ENCODE peak calls at places on chromosomes 1 and 21, in six cellular contexts. U is pancreas, H is cardiac fibroblast, J is BJ, A is right atrium auricular region, S is suprapubic skin. L is an unnamed sample.
A peak's percentile ranks its signal among the peaks of the same experiment; 100 is the strongest.

GRCh38 chr1:206897175-206897574 is at the start of gene IL24:
- DNase-seq in A (no peak), H (peak; percentile 49), J (no peak), U (no peak), S (no peak), L (no peak)

GRCh38 chr1:66383168-66383567 is 150.8 kb upstream of the SGIP1 start:
- DNase-seq in A (no peak), S (no peak), J (no peak), H (peak; percentile 39), U (no peak), L (no peak)

GRCh38 chr1:245748246-245748645 is 593.5 kb downstream of the KIF26B start:
- DNase-seq in J (no peak), U (no peak), H (no peak), S (no peak), A (no peak), L (no peak)

GRCh38 chr1:118986291-118986838 is 1.8 kb downstream of the TBX15 start:
- DNase-seq in S (no peak), H (peak; percentile 54), U (no peak), A (no peak), J (no peak), L (peak; percentile 8)

GRCh38 chr1:17507916-17508315 is 31.6 kb upstream of the ARHGEF10L start:
- DNase-seq in J (no peak), H (no peak), S (no peak), U (no peak), A (no peak), L (no peak)

GRCh38 chr1:70044832-70045231 is 160.5 kb downstream of the LRRC40 start:
- DNase-seq in S (no peak), J (peak; percentile 73), U (no peak), A (no peak), H (peak; percentile 84), L (no peak)

GRCh38 chr1:202130275-202130646 is 7.5 kb downstream of the GPR37L1 start:
- DNase-seq in S (no peak), J (no peak), H (no peak), A (no peak), U (no peak), L (no peak)

GRCh38 chr1:8782955-8783354 is 34.5 kb downstream of the RERE start:
- DNase-seq in A (no peak), U (no peak), H (no peak), J (no peak), S (no peak), L (no peak)

GRCh38 chr1:242185728-242186127 is 186.8 kb upstream of the MAP1LC3C start:
- DNase-seq in A (no peak), H (no peak), U (no peak), S (no peak), J (no peak), L (no peak)

GRCh38 chr1:155176544-155177071 is 3.0 kb downstream of the TRIM46 start:
- DNase-seq in J (no peak), A (peak; percentile 87), S (peak; percentile 89), U (peak; percentile 93), H (peak; percentile 78), L (peak; percentile 89)

GRCh38 chr1:91133240-91133639 is 111.4 kb upstream of the ZNF644 start:
- DNase-seq in S (no peak), J (no peak), A (no peak), U (no peak), H (no peak), L (no peak)

GRCh38 chr1:4565169-4565568 is 89.2 kb upstream of the AJAP1 start:
- DNase-seq in J (no peak), U (no peak), A (no peak), S (no peak), H (no peak), L (no peak)

GRCh38 chr1:91601554-91602322 is 101.1 kb downstream of the CDC7 start:
- DNase-seq in S (no peak), U (no peak), H (no peak), A (peak; percentile 72), J (no peak), L (no peak)

GRCh38 chr21:44291078-44291935 is 5.6 kb downstream of the AIRE start:
- DNase-seq in J (no peak), U (no peak), A (no peak), H (no peak), S (no peak), L (no peak)

GRCh38 chr1:67124455-67124854 is 10.3 kb downstream of the C1orf141 start:
- DNase-seq in A (no peak), J (no peak), H (no peak), U (no peak), S (no peak), L (no peak)

GRCh38 chr1:223704921-223705878 is 7.1 kb upstream of the CAPN2 start:
- DNase-seq in A (no peak), U (no peak), H (peak; percentile 53), J (no peak), S (no peak), L (no peak)

GRCh38 chr1:219577331-219577730 is 35.6 kb downstream of the ZC3H11B start:
- DNase-seq in H (no peak), J (no peak), A (no peak), S (no peak), U (no peak), L (no peak)

GRCh38 chr1:40014812-40015594 is 25.5 kb upstream of the CAP1 start:
- DNase-seq in S (no peak), A (no peak), U (no peak), H (peak; percentile 95), J (peak; percentile 57), L (no peak)

GRCh38 chr1:88175631-88176226 is 508.3 kb upstream of the PKN2 start:
- DNase-seq in A (no peak), U (peak; percentile 58), S (no peak), H (peak; percentile 30), J (no peak), L (no peak)

GRCh38 chr1:112196731-112197130 is 199.3 kb upstream of the CTTNBP2NL start:
- DNase-seq in A (no peak), S (no peak), J (no peak), U (no peak), H (no peak), L (no peak)

GRCh38 chr1:231951399-231951798 is 324.8 kb downstream of the DISC1 start:
- DNase-seq in A (no peak), S (no peak), H (peak; percentile 69), J (peak; percentile 35), U (no peak), L (no peak)

GRCh38 chr1:39391741-39392679 is 99.4 kb upstream of the BMP8A start:
- DNase-seq in U (no peak), J (no peak), H (peak; percentile 95), S (no peak), A (no peak), L (no peak)

GRCh38 chr1:201050515-201051277 is 27.2 kb upstream of the KIF21B start:
- DNase-seq in J (no peak), S (no peak), A (no peak), U (no peak), H (peak; percentile 58), L (no peak)

GRCh38 chr1:56877973-56878372 is 23.4 kb downstream of the C8A start:
- DNase-seq in S (no peak), H (no peak), U (no peak), A (no peak), J (no peak), L (no peak)

GRCh38 chr21:38811257-38811656 is 5.5 kb downstream of the ETS2 start:
- DNase-seq in A (no peak), H (peak; percentile 98), U (no peak), S (no peak), J (peak; percentile 80), L (no peak)

GRCh38 chr1:9196129-9197040 is 38.2 kb upstream of the H6PD start:
- DNase-seq in A (peak; percentile 84), U (peak; percentile 73), J (no peak), S (peak; percentile 79), H (peak; percentile 97), L (peak; percentile 74)

GRCh38 chr1:215005078-215005477 is 77.5 kb upstream of the KCNK2 start:
- DNase-seq in J (peak; percentile 29), U (no peak), A (no peak), S (no peak), H (no peak), L (no peak)

GRCh38 chr1:109491372-109491771 is 2.5 kb upstream of the CYB561D1 start:
- DNase-seq in A (no peak), S (no peak), U (no peak), H (no peak), J (no peak), L (no peak)

GRCh38 chr1:109493227-109493626 is 667 bp upstream of the CYB561D1 start:
- DNase-seq in S (no peak), A (no peak), J (no peak), H (no peak), U (no peak), L (no peak)

GRCh38 chr1:109488696-109489095 is 5.0 kb downstream of the ATXN7L2 start:
- DNase-seq in H (no peak), S (no peak), A (no peak), U (no peak), J (no peak), L (no peak)

GRCh38 chr1:109490029-109490933 is 3.6 kb upstream of the CYB561D1 start:
- DNase-seq in S (no peak), A (peak; percentile 81), H (peak; percentile 74), U (peak; percentile 77), J (no peak), L (peak; percentile 76)

DNA sequence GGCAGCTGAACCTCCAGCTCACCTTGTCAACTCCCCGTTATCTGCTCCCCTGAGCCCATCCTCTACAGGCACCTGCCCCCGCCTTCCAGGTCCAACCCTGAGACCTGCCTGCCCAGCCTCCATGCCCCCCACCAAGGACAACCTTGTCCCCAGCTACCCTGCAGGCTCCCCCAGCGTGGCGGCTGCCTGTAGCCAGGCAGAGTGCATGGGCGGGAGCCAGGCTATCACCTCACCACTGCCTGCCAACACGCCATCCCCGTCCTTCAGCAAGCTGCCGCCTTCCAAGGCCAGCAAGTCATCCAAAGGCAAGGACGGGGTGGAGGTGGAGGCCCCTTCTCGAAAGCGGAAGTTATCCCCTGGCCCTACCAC is 3.0 kb upstream of the CYB561D1 start:
- DNase-seq in H (no peak), J (no peak), A (no peak), U (no peak), S (no peak), L (no peak)
- TF ChIP-seq CTCF in H (no peak), J (no peak), A (no peak), U (no peak), S (no peak), L (no peak)

DNA sequence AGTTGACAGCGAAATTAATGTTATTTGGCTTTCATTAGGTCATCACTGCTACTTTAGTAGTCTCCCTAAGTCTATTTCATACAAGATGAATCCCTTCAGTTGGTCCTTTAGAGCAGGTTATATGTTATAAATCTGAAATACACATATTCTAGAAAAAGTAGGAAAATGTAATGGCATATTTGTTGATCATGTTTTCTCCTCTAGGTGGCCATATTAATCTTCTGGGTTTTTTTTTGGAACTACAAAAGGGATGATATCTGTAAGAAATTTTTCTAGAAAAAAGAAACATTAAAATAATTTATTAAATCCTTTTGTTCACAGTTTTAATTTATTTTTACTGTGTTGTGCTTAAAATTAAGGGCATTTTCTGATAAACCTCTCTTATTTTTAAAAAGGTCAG is 87.9 kb downstream of the SYT14 start:
- DNase-seq in H (no peak), U (no peak), A (no peak), S (no peak), J (no peak), L (no peak)
- TF ChIP-seq CTCF in H (peak; percentile 4), U (no peak), A (no peak), S (no peak), J (no peak), L (no peak)

GRCh38 chr1:180507826-180508724 is 5.7 kb upstream of the ACBD6 start:
- DNase-seq in H (peak; percentile 67), U (no peak), J (no peak), A (no peak), S (no peak), L (no peak)
- TF ChIP-seq CTCF in H (no peak), U (no peak), J (peak; percentile 14), A (no peak), S (no peak), L (no peak)

GRCh38 chr1:82778612-82779011 is 977.9 kb downstream of the ADGRL2 start:
- DNase-seq in U (no peak), S (no peak), H (peak; percentile 15), A (no peak), J (no peak), L (no peak)
- TF ChIP-seq CTCF in U (no peak), S (no peak), H (peak; percentile 31), A (no peak), J (no peak), L (no peak)